ENCODE peak calls at places on chromosomes 13 and 19, in four cellular contexts. G, N, C and B are unnamed samples.

GRCh38 chr13:48155850-48156249 is 60.9 kb upstream of the MED4 start:
- DNase-seq in G (no peak), C (no peak), N (peak; percentile 24), B (no peak)

GRCh38 chr13:114032121-114032799 is 58.4 kb upstream of the C13orf46 start:
- DNase-seq in N (no peak), G (no peak), C (no peak), B (no peak)

GRCh38 chr13:113411216-113412023 is 41.9 kb downstream of the ADPRHL1 start:
- DNase-seq in C (no peak), G (no peak), N (no peak), B (no peak)

GRCh38 chr13:25678398-25678797 is 306.6 kb downstream of the ATP8A2 start:
- DNase-seq in G (no peak), N (no peak), C (no peak), B (no peak)

GRCh38 chr13:24700539-24700938 is 20.3 kb downstream of the ATP12A start:
- DNase-seq in N (no peak), G (no peak), C (no peak), B (no peak)

GRCh38 chr19:35932291-35932936 is 3.8 kb upstream of the LRFN3 start:
- DNase-seq in G (no peak), C (no peak), N (no peak), B (no peak)

GRCh38 chr19:41623360-41623759 is 3.5 kb downstream of the CEACAM4 start:
- DNase-seq in C (no peak), N (no peak), G (no peak), B (no peak)

GRCh38 chr13:99686944-99687382 is 185.7 kb downstream of the TM9SF2 start:
- DNase-seq in G (peak; percentile 81), C (no peak), N (no peak), B (peak; percentile 21)

GRCh38 chr13:72104656-72105180 is 237.7 kb upstream of the DACH1 start:
- DNase-seq in G (no peak), N (no peak), C (no peak), B (no peak)

GRCh38 chr13:38519229-38519910 is 167.5 kb upstream of the FREM2 start:
- DNase-seq in G (no peak), N (no peak), C (no peak), B (no peak)

GRCh38 chr19:30878456-30878855 is 470.8 kb downstream of the TSHZ3 start:
- DNase-seq in G (no peak), C (no peak), N (no peak), B (no peak)

GRCh38 chr19:2302319-2303208 is 5.4 kb downstream of the LINGO3 start:
- DNase-seq in N (no peak), C (no peak), G (peak; percentile 72), B (peak; percentile 47)
- TF ChIP-seq USF1 in N (no peak), C (no peak), G (no peak), B (no peak)

GRCh38 chr19:48400018-48400742 is 6.7 kb downstream of the GRIN2D start:
- DNase-seq in C (peak; percentile 65), G (peak; percentile 90), N (no peak), B (peak; percentile 83)
- TF ChIP-seq USF1 in C (no peak), G (peak; percentile 34), N (no peak), B (no peak)

GRCh38 chr19:57245066-57245465 is 4.6 kb downstream of the ZNF805 start:
- DNase-seq in G (no peak), C (no peak), N (no peak), B (no peak)
- TF ChIP-seq USF1 in G (no peak), C (no peak), N (no peak), B (no peak)

DNA sequence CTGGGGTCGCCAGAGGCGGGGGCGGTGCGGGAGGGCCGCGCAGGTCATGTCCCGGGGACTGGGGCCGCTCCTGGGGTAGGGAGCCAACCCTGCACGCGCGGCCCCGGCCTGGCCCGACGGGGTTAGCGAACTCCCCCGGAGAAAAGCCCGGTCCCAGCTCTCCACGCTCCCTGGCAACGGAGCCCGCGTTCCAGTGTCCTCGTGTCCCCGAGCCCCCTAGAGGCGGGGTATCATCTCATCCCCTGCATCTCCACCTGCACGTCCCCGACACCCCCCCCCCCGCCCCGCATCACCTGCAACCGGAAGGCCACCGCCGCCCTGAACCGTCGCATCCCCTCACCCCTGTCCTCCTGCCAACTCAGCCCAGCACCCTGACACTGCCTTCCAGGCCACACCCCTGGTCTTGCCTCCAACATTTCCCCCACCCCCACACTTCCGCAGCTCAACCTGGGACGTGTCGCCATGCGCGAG is 2.7 kb downstream of the WDR88 start:
- DNase-seq in N (no peak), G (peak; percentile 65), C (peak; percentile 44), B (peak; percentile 33)
- TF ChIP-seq USF1 in N (no peak), G (no peak), C (no peak), B (no peak)

GRCh38 chr19:4059931-4060620 is 6.6 kb downstream of the ZBTB7A start:
- DNase-seq in N (peak; percentile 28), C (no peak), G (no peak), B (peak; percentile 64)

GRCh38 chr19:4061683-4062575 is 4.8 kb downstream of the ZBTB7A start:
- DNase-seq in C (no peak), N (no peak), G (no peak), B (no peak)

GRCh38 chr19:4062576-4063368 is 3.9 kb downstream of the ZBTB7A start:
- DNase-seq in N (no peak), C (no peak), G (no peak), B (no peak)

GRCh38 chr19:4060621-4061177 is 6.0 kb downstream of the ZBTB7A start:
- DNase-seq in C (no peak), N (no peak), G (no peak), B (no peak)

GRCh38 chr19:4061178-4061682 is 5.5 kb downstream of the ZBTB7A start:
- DNase-seq in N (no peak), G (no peak), C (no peak), B (no peak)
- TF ChIP-seq USF1 in N (no peak), G (no peak), C (no peak), B (no peak)

GRCh38 chr13:51524846-51525566 is 59.3 kb upstream of the WDFY2 start:
- DNase-seq in C (no peak), N (no peak), G (no peak), B (no peak)

GRCh38 chr13:51524312-51524711 is 60.0 kb upstream of the WDFY2 start:
- DNase-seq in N (no peak), C (no peak), G (no peak), B (no peak)

GRCh38 chr13:51525567-51526165 is 58.6 kb upstream of the WDFY2 start:
- DNase-seq in N (no peak), C (no peak), G (no peak), B (no peak)

GRCh38 chr13:51520524-51520923 is 63.7 kb upstream of the WDFY2 start:
- DNase-seq in N (no peak), C (no peak), G (no peak), B (no peak)

GRCh38 chr13:51523082-51523518 is 61.2 kb upstream of the WDFY2 start:
- DNase-seq in N (no peak), G (no peak), C (peak; percentile 45), B (no peak)
- TF ChIP-seq USF1 in N (no peak), G (no peak), C (no peak), B (no peak)

DNA sequence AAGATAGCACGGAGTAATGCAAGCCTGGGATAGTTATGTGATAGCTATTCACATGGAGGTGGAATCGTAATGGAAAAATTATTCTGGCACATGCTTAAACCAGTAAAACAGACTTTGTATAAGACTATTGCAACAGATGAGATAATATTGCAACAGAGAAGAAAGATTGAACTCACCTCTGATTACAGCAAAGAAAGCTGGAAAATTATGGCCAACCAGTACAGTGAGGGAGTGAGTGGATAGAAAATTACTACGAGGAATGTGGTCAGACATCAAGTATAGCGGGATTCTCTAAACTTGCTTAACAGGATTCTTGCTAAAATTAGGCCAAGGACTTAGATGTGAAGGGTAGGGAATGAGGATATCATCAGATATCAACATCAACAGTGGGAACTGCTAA is 397.6 kb upstream of the KLHL1 start:
- DNase-seq in N (no peak), G (no peak), C (no peak), B (no peak)
- TF ChIP-seq USF1 in N (no peak), G (no peak), C (no peak), B (no peak)

DNA sequence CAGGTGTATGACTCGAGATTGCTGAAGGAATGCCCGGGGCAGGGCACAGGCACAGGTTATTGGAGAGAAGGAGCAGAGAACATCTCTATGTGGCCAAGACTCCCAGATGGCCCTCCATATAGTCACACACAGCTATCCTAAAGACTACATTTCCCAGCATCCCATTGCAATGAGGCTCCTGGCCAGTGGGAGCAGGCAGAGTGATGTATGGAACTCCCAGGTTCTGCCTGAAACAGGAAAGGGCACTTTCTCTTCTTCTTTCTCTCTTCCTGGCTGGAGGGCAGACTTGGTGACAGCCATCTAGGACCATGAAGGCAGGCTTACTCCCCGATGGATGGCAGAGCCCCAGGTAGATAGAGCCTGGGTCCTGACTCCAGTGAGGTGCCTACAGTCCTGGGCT is 13.5 kb downstream of the PPP1R13L start:
- DNase-seq in N (no peak), G (peak; percentile 46), C (peak; percentile 71), B (peak; percentile 25)
- TF ChIP-seq USF1 in N (no peak), G (no peak), C (no peak), B (peak; percentile 29)

GRCh38 chr19:13795595-13796300 is 505 bp downstream of the ZSWIM4 start:
- DNase-seq in G (peak; percentile 46), N (no peak), C (peak; percentile 56), B (peak; percentile 73)
- TF ChIP-seq USF1 in G (no peak), N (no peak), C (no peak), B (no peak)

DNA sequence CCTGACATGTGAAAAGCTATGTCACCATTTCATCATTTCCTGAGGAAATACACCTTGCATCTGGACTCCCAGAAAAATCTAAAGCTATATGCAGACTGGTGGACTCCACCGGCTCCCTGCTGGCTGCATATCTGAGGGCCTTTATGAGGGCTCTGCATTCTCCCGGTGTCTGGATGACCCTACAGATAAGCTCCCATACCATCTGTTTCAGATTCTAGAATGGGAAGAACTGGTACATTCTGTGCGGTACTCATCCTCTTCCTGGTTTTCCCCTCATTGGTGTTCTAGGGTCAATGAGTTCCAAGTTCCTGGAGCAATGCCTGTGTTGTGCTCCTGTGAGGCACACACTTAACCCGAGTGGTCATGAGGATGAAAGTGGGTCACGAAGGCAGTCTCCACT is 60.4 kb downstream of the COL4A1 start:
- DNase-seq in G (no peak), C (no peak), N (no peak), B (no peak)
- TF ChIP-seq USF1 in G (no peak), C (no peak), N (no peak), B (no peak)